ENCODE peak calls at places on chromosome 21, in four cellular contexts. D is dorsolateral prefrontal cortex, Q is GM23338, P is bronchial epithelial cell. J is an unnamed sample.

GRCh38 chr21:44497641-44498243 is 42.3 kb downstream of the KRTAP10-1 start:
- DNase-seq in D (no peak), Q (no peak), P (no peak), J (no peak)

GRCh38 chr21:18451679-18452078 is 48.1 kb upstream of the TMPRSS15 start:
- DNase-seq in D (no peak), Q (no peak), P (no peak), J (no peak)

GRCh38 chr21:46393451-46393940 is 65.2 kb upstream of the DIP2A start:
- DNase-seq in D (no peak), Q (no peak), P (no peak), J (no peak)

GRCh38 chr21:26686278-26686677 is 113.2 kb upstream of the CYYR1 start:
- DNase-seq in D (no peak), Q (peak), P (peak), J (no peak)

GRCh38 chr21:26769613-26770188 is 75.5 kb downstream of the ADAMTS1 start:
- DNase-seq in D (no peak), Q (peak), P (peak), J (no peak)

GRCh38 chr21:17513214-17514123 is 626 bp downstream of the CXADR start:
- DNase-seq in D (peak), Q (peak), P (peak), J (no peak)

GRCh38 chr21:32351428-32351827 is 41.4 kb downstream of the URB1 start:
- DNase-seq in D (no peak), Q (no peak), P (peak), J (no peak)

GRCh38 chr21:33070921-33071877 is 1.3 kb downstream of the OLIG1 start:
- DNase-seq in D (no peak), Q (peak), P (no peak), J (no peak)

GRCh38 chr21:45379171-45379900 is 25.6 kb upstream of the COL18A1 start:
- DNase-seq in D (no peak), Q (no peak), P (no peak), J (no peak)

GRCh38 chr21:29196664-29197052 is 66.2 kb downstream of the MAP3K7CL start:
- DNase-seq in D (no peak), Q (no peak), P (no peak), J (no peak)

GRCh38 chr21:17467392-17467791 is 45.5 kb upstream of the CXADR start:
- DNase-seq in D (no peak), Q (peak), P (peak), J (no peak)

GRCh38 chr21:26405735-26406361 is 167.2 kb downstream of the CYYR1 start:
- DNase-seq in D (no peak), Q (peak), P (peak), J (no peak)

GRCh38 chr21:33434770-33435360 is 31.7 kb downstream of the IFNGR2 start:
- DNase-seq in D (no peak), Q (no peak), P (peak), J (no peak)

GRCh38 chr21:26965091-26965566 is 1.8 kb downstream of the ADAMTS5 start:
- DNase-seq in D (no peak), Q (no peak), P (no peak), J (no peak)

GRCh38 chr21:43654806-43655489 is 4.3 kb downstream of the HSF2BP start:
- DNase-seq in D (no peak), Q (no peak), P (peak), J (no peak)

GRCh38 chr21:46172863-46173528 is 11.3 kb downstream of the SPATC1L start:
- DNase-seq in D (no peak), Q (no peak), P (no peak), J (no peak)

GRCh38 chr21:45451771-45452182 is 46.8 kb downstream of the COL18A1 start:
- DNase-seq in D (no peak), Q (no peak), P (no peak), J (no peak)

DNA sequence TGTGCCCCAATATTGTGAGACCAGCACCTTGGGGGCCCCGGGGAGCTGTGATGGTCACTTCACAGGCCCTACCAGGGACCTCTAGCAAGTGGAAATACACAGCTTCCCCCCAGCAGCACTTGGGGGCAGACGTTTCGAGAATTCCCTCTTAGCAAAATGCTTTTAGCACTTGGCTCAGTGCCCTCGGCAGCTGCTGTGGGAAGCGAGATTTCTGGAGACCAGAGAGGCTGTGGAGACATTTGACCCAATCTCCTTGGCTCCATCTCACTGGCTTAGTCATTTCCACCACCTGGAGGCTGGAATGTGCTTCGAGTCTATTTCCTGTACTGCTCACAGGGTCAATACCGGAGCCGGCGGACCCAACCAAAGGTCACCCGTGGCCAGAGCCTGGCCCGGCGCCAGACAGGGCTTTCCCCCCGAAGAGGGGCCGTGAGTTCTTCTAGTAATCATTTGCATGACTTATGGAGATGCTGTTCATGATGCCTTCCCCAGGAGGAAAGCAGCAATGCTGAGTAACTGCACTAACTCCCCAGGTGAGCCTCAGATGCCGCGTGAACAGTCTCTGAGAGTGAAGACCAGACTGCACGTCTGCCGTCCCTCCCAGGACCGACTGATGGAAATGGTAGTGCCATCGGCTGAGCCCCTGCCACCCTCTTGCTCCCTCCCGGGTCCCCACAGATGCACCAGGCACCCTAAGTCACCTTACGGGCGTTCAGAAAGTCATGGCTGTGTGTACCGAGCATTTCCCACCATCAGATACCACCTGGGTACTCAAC is 4.4 kb upstream of the C2CD2 start:
- DNase-seq in D (peak), Q (peak), P (peak), J (no peak)
- TF ChIP-seq CTCF in D (no peak), Q (no peak), P (peak), J (peak)

GRCh38 chr21:14382835-14383595 is at the start of gene HSPA13:
- DNase-seq in D (peak), Q (peak), P (peak), J (peak)
- TF ChIP-seq CTCF in D (no peak), Q (no peak), P (no peak), J (peak)

GRCh38 chr21:36976882-36977651 is 10.6 kb upstream of the HLCS start:
- DNase-seq in D (no peak), Q (peak), P (peak), J (no peak)

GRCh38 chr21:36981977-36982700 is 15.7 kb upstream of the HLCS start:
- DNase-seq in D (no peak), Q (no peak), P (no peak), J (no peak)

GRCh38 chr21:36976228-36976627 is 9.8 kb upstream of the HLCS start:
- DNase-seq in D (no peak), Q (no peak), P (no peak), J (no peak)

GRCh38 chr21:36981049-36981391 is 14.6 kb upstream of the HLCS start:
- DNase-seq in D (no peak), Q (no peak), P (no peak), J (no peak)

GRCh38 chr21:36980280-36981048 is 14.0 kb upstream of the HLCS start:
- DNase-seq in D (peak), Q (peak), P (no peak), J (peak)
- TF ChIP-seq CTCF in D (no peak), Q (no peak), P (no peak), J (no peak)

GRCh38 chr21:38170283-38170682 is 86.5 kb upstream of the KCNJ15 start:
- DNase-seq in D (no peak), Q (peak), P (peak), J (no peak)
- TF ChIP-seq CTCF in D (no peak), Q (peak), P (peak), J (peak)

DNA sequence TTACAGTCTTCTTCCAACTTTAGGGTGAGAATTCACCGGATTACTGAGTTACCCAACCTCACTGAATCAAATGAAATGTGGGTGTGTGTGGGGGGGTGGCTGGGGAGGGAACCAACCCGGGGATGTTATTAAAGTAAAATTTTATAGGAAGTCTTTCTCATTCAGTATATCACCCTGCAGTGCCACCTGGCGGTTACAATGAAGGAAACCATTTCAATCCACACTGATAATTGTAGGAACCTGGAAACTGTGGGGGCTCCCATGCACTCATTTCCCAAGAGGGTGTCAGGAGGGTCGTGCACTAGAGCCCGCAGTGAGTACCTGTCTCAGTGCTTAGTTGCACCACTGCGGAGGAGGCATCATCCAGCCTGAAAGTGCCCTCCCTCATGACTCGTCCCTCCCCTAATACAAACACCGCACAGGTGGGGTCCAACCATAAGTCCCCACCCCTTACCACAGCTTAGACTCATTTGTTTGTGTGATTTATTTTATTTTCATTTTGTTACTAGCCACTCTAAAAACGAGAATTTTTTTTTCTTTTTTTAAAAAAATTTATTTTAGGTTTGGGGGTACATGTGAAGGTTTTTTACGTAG is 29.1 kb upstream of the IGSF5 start:
- DNase-seq in D (peak), Q (peak), P (peak), J (peak)
- TF ChIP-seq CTCF in D (peak), Q (peak), P (peak), J (peak)

GRCh38 chr21:38126677-38127271 is 130.0 kb upstream of the KCNJ15 start:
- DNase-seq in D (peak), Q (peak), P (peak), J (peak)
- TF ChIP-seq CTCF in D (peak), Q (peak), P (peak), J (peak)

GRCh38 chr21:22120616-22121266 is 1122.5 kb downstream of the NCAM2 start:
- DNase-seq in D (no peak), Q (peak), P (no peak), J (no peak)
- TF ChIP-seq CTCF in D (no peak), Q (peak), P (no peak), J (peak)